ENCODE peak calls at places on chromosomes 13 and 19, in five cellular contexts. K is neural progenitor cell, I is GM23338, X is hepatocyte, Z is PC-3. Y is an unnamed sample.

GRCh38 chr19:18913466-18913865 is 5.7 kb downstream of the COPE start:
- DNase-seq in I (no peak), Z (no peak), K (no peak), X (no peak), Y (no peak)

GRCh38 chr19:40457048-40457447 is 8.5 kb downstream of the BLVRB start:
- DNase-seq in I (no peak), K (no peak), X (no peak), Z (no peak), Y (no peak)

GRCh38 chr19:17862711-17863519 is 3.2 kb downstream of the RPL18A start:
- DNase-seq in Z (no peak), I (no peak), K (no peak), X (no peak), Y (no peak)

GRCh38 chr13:25729201-25729600 is 322.6 kb downstream of the SHISA2 start:
- DNase-seq in K (no peak), X (no peak), Z (peak; percentile 23), I (no peak), Y (no peak)

GRCh38 chr13:45674908-45675307 is 27.2 kb upstream of the CBY2 start:
- DNase-seq in Z (peak; percentile 86), X (peak; percentile 41), I (peak; percentile 19), K (peak; percentile 75), Y (peak; percentile 68)

GRCh38 chr13:80284290-80284689 is 56.6 kb downstream of the SPRY2 start:
- DNase-seq in K (no peak), X (no peak), Z (no peak), I (no peak), Y (no peak)

GRCh38 chr19:29040951-29041350 is 172.0 kb downstream of the UQCRFS1 start:
- DNase-seq in Z (no peak), I (peak; percentile 77), K (peak; percentile 89), X (no peak), Y (no peak)

GRCh38 chr13:23570931-23571330 is 719 bp downstream of the TNFRSF19 start:
- DNase-seq in X (peak; percentile 35), K (no peak), I (no peak), Z (peak; percentile 9), Y (peak; percentile 13)

GRCh38 chr13:63481334-63481733 is 2065.7 kb upstream of the PCDH20 start:
- DNase-seq in I (no peak), Z (no peak), X (no peak), K (no peak), Y (no peak)

GRCh38 chr13:85430216-85430615 is 369.0 kb downstream of the SLITRK6 start:
- DNase-seq in K (no peak), I (no peak), X (no peak), Z (no peak), Y (no peak)

GRCh38 chr19:51777570-51778460 is 16.8 kb downstream of the FPR2 start:
- DNase-seq in I (peak; percentile 93), K (peak; percentile 85), Z (peak; percentile 87), X (peak; percentile 91), Y (peak; percentile 85)
- H2AFZ ChIP-seq in I (peak overlapping the region; percentile 70), K (peak overlapping the region; percentile 19), Z (peak overlapping the region; percentile 67), X (no peak overlapping the region), Y (peak overlapping the region; percentile 71)

DNA sequence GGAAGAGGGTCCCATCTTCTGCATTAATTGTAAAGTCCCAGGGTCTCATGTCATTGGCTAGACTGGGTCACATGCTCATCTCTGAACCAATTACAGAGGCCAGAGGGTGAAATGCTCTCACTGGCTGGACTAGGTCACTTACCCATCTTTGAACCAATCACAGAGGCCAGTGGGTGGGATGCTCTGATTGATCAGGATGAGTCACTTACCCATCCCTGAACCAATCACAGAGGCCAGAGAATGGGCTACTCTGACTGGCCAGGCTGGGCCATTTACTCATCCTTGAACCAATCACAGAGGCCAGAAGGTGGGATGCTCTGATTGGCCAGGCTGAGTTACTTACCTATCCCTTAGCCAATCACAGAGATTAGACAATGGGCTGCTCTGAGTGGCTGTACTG is 5.3 kb downstream of the MISP start:
- DNase-seq in Z (peak; percentile 67), I (peak; percentile 54), K (no peak), X (no peak), Y (peak; percentile 52)
- TF ChIP-seq EZH2phosphoT487 in Z (no peak), I (no peak), K (no peak), X (no peak), Y (no peak)

GRCh38 chr13:20192470-20193141 is at the start of gene GJB2:
- DNase-seq in I (peak; percentile 43), Z (peak; percentile 49), K (peak; percentile 49), X (peak; percentile 49), Y (peak; percentile 30)
- TF ChIP-seq EZH2 in I (no peak), Z (no peak), K (peak; percentile 89), X (peak; percentile 44), Y (peak; percentile 15)

DNA sequence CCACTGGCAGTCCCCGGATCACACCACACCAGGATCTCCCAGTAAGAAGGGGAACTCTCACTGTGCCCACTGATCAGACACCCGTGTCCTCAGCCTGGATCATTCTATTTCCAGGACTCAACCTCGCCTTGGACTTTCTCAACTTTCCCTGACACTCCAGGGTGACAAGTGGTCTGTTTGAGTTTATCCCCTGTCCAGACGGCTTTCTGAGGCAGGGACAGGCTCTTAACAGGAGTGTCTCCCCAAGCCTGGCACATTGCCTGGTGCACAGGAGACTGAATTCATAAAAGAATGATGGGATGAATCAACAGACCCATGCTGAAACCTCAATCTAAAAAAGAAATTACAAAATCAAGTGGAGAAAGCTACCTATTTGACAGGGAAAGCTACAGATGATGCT is 606.6 kb downstream of the EFNB2 start:
- DNase-seq in K (no peak), Z (no peak), X (no peak), I (no peak), Y (no peak)
- H2AFZ ChIP-seq in K (no peak overlapping the region), Z (no peak overlapping the region), X (no peak overlapping the region), I (no peak overlapping the region), Y (no peak overlapping the region)

GRCh38 chr13:20190481-20191310 is 2.0 kb downstream of the GJB2 start:
- DNase-seq in I (no peak), K (no peak), Z (peak; percentile 89), X (no peak), Y (peak; percentile 89)
- TF ChIP-seq EZH2phosphoT487 in I (no peak), K (no peak), Z (no peak), X (no peak), Y (no peak)

DNA sequence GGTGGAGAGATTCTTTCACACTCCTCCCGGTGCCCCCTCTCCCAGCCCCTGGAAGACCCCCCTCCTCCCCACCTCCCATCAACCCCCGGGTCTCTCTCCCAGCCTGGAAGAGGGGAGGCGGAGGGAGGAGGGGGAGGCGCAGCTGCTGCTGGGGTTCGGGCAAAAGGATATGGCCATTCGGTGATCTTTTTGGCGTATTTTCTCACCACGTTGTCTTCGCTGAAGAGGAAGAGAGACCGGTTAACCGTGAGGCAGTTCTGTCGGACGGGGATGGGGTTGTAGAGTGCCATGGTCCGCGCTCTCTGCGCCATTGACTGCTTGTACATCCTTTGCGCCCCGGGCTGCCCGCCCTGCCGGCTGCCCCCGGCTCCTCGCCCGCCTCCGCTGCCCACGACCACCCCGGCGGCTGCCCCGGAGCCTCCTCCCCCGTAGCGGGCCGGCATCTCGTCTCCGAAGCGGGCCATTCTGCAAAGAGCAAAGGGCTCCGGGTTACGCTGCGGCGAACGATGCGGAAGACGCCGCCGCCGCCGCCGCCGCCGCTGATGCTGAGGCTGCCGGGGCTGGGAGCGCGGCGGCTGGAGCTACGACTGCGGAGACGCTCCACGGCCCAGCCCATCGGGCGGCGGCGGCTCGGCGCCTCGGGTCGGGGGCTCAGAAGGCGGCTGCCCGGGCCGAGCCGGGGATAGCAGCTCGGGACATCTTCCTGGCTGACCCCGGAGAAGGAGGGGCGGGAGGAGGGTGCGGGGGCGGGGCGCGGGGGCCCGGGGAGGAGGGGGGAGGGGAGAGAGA is at the start of gene CACNA1A:
- DNase-seq in K (peak; percentile 83), Z (no peak), X (peak; percentile 40), I (peak; percentile 73), Y (peak; percentile 80)
- TF ChIP-seq EZH2 in K (peak; percentile 34), Z (peak; percentile 94), X (peak; percentile 51), I (no peak), Y (no peak)

Y was measured in GM23248.